ENCODE peak calls at places on chromosomes 4 and X, in seven cellular contexts. One of them, this sample, is unnamed.

GRCh38 chrX:112545051-112545450 is 134.7 kb downstream of the LHFPL1 start:
- DNase-seq in neural crest cell: no peak
- DNase-seq in right cardiac atrium: no peak
- DNase-seq in glutamatergic neuron: no peak
- DNase-seq in foreskin fibroblast: no peak
- DNase-seq in CD8-positive, alpha-beta memory T cell: no peak
- DNase-seq in activated CD4-positive, alpha-beta T cell treated with anti-CD3 and anti-CD28 coated beads for 36 hours: no peak
- DNase-seq in this sample: no peak

GRCh38 chrX:154486052-154486395 is 391 bp downstream of the UBL4A start:
- DNase-seq in neural crest cell: no peak
- DNase-seq in right cardiac atrium: peak
- DNase-seq in glutamatergic neuron: peak
- DNase-seq in foreskin fibroblast: no peak
- DNase-seq in CD8-positive, alpha-beta memory T cell: peak
- DNase-seq in activated CD4-positive, alpha-beta T cell treated with anti-CD3 and anti-CD28 coated beads for 36 hours: peak
- DNase-seq in this sample: no peak

GRCh38 chrX:72054776-72055495 is 76.8 kb downstream of the RTL5 start:
- DNase-seq in neural crest cell: peak
- DNase-seq in right cardiac atrium: no peak
- DNase-seq in glutamatergic neuron: peak
- DNase-seq in foreskin fibroblast: no peak
- DNase-seq in CD8-positive, alpha-beta memory T cell: no peak
- DNase-seq in activated CD4-positive, alpha-beta T cell treated with anti-CD3 and anti-CD28 coated beads for 36 hours: no peak
- DNase-seq in this sample: no peak

GRCh38 chr4:55359397-55359916 is 13.4 kb downstream of the SRD5A3 start:
- DNase-seq in neural crest cell: no peak
- DNase-seq in right cardiac atrium: no peak
- DNase-seq in glutamatergic neuron: no peak
- DNase-seq in foreskin fibroblast: no peak
- DNase-seq in CD8-positive, alpha-beta memory T cell: no peak
- DNase-seq in activated CD4-positive, alpha-beta T cell treated with anti-CD3 and anti-CD28 coated beads for 36 hours: no peak
- DNase-seq in this sample: no peak

GRCh38 chr4:139279723-139280620 is at the start of gene MGARP:
- DNase-seq in neural crest cell: peak
- DNase-seq in right cardiac atrium: peak
- DNase-seq in glutamatergic neuron: peak
- DNase-seq in foreskin fibroblast: peak
- DNase-seq in CD8-positive, alpha-beta memory T cell: no peak
- DNase-seq in activated CD4-positive, alpha-beta T cell treated with anti-CD3 and anti-CD28 coated beads for 36 hours: peak
- DNase-seq in this sample: no peak

GRCh38 chr4:159117968-159118367 is 15.1 kb downstream of the RAPGEF2 start:
- DNase-seq in neural crest cell: no peak
- DNase-seq in right cardiac atrium: no peak
- DNase-seq in glutamatergic neuron: no peak
- DNase-seq in foreskin fibroblast: no peak
- DNase-seq in CD8-positive, alpha-beta memory T cell: peak
- DNase-seq in activated CD4-positive, alpha-beta T cell treated with anti-CD3 and anti-CD28 coated beads for 36 hours: no peak
- DNase-seq in this sample: no peak

GRCh38 chr4:23923840-23924239 is 34.0 kb upstream of the PPARGC1A start:
- DNase-seq in neural crest cell: no peak
- DNase-seq in right cardiac atrium: no peak
- DNase-seq in glutamatergic neuron: no peak
- DNase-seq in foreskin fibroblast: no peak
- DNase-seq in CD8-positive, alpha-beta memory T cell: no peak
- DNase-seq in activated CD4-positive, alpha-beta T cell treated with anti-CD3 and anti-CD28 coated beads for 36 hours: no peak
- DNase-seq in this sample: no peak

GRCh38 chr4:114488301-114488982 is 110.2 kb upstream of the UGT8 start:
- DNase-seq in neural crest cell: no peak
- DNase-seq in right cardiac atrium: no peak
- DNase-seq in glutamatergic neuron: no peak
- DNase-seq in foreskin fibroblast: no peak
- DNase-seq in CD8-positive, alpha-beta memory T cell: no peak
- DNase-seq in activated CD4-positive, alpha-beta T cell treated with anti-CD3 and anti-CD28 coated beads for 36 hours: no peak
- DNase-seq in this sample: no peak

GRCh38 chr4:39259571-39260330 is 77.4 kb downstream of the WDR19 start:
- DNase-seq in neural crest cell: no peak
- DNase-seq in right cardiac atrium: no peak
- DNase-seq in glutamatergic neuron: no peak
- DNase-seq in foreskin fibroblast: peak
- DNase-seq in CD8-positive, alpha-beta memory T cell: no peak
- DNase-seq in activated CD4-positive, alpha-beta T cell treated with anti-CD3 and anti-CD28 coated beads for 36 hours: no peak
- DNase-seq in this sample: no peak

GRCh38 chr4:6834867-6835266 is 52.3 kb downstream of the KIAA0232 start:
- DNase-seq in neural crest cell: no peak
- DNase-seq in right cardiac atrium: no peak
- DNase-seq in glutamatergic neuron: no peak
- DNase-seq in foreskin fibroblast: peak
- DNase-seq in CD8-positive, alpha-beta memory T cell: no peak
- DNase-seq in activated CD4-positive, alpha-beta T cell treated with anti-CD3 and anti-CD28 coated beads for 36 hours: no peak
- DNase-seq in this sample: no peak

GRCh38 chr4:8330821-8331566 is 61.4 kb downstream of the HTRA3 start:
- DNase-seq in neural crest cell: no peak
- DNase-seq in right cardiac atrium: peak
- DNase-seq in glutamatergic neuron: peak
- DNase-seq in foreskin fibroblast: peak
- DNase-seq in CD8-positive, alpha-beta memory T cell: no peak
- DNase-seq in activated CD4-positive, alpha-beta T cell treated with anti-CD3 and anti-CD28 coated beads for 36 hours: no peak
- DNase-seq in this sample: no peak

This sample was measured in HuH-7.